ENCODE peak calls at places on chromosomes 5 and 9, in five cellular contexts. L, C, G, P and W are unnamed samples.

GRCh38 chr9:26502311-26502710 is 390.3 kb downstream of the CAAP1 start:
- DNase-seq in L (no peak), C (no peak), G (no peak), P (no peak), W (no peak)

GRCh38 chr9:123432331-123433236 is 76.6 kb downstream of the CRB2 start:
- DNase-seq in L (peak), C (no peak), G (no peak), P (no peak), W (peak)

GRCh38 chr5:176629853-176630680 is at the start of the genes EIF4E1B and SNCB:
- DNase-seq in L (no peak), C (no peak), G (peak), P (no peak), W (no peak)

GRCh38 chr9:126164796-126165525 is 161.7 kb upstream of the MVB12B start:
- DNase-seq in L (peak), C (no peak), G (no peak), P (peak), W (peak)

GRCh38 chr5:10283927-10284635 is 23.6 kb downstream of the CMBL start:
- DNase-seq in L (peak), C (peak), G (peak), P (peak), W (peak)

GRCh38 chr9:15416880-15417279 is 5.8 kb upstream of the SNAPC3 start:
- DNase-seq in L (peak), C (peak), G (peak), P (no peak), W (no peak)

GRCh38 chr5:15929616-15930303 is 249.8 kb downstream of the MARCHF11 start:
- DNase-seq in L (no peak), C (peak), G (no peak), P (no peak), W (no peak)

GRCh38 chr9:5644522-5644921 is 15.6 kb downstream of the RIC1 start:
- DNase-seq in L (no peak), C (peak), G (no peak), P (no peak), W (no peak)

GRCh38 chr5:91366571-91366970 is 16.5 kb downstream of the ARRDC3 start:
- DNase-seq in L (no peak), C (no peak), G (no peak), P (no peak), W (no peak)

GRCh38 chr9:137188086-137188489 is 272 bp downstream of the ANAPC2 start:
- DNase-seq in L (no peak), C (no peak), G (no peak), P (no peak), W (no peak)

GRCh38 chr9:133340916-133341315 is 4.9 kb upstream of the SURF6 start:
- DNase-seq in L (no peak), C (no peak), G (no peak), P (no peak), W (no peak)

GRCh38 chr9:135343733-135344522 is 135.7 kb upstream of the PPP1R26 start:
- DNase-seq in L (peak), C (peak), G (peak), P (peak), W (peak)

GRCh38 chr5:149317281-149318048 is 27.8 kb upstream of the GRPEL2 start:
- DNase-seq in L (peak), C (peak), G (peak), P (no peak), W (no peak)

GRCh38 chr5:75588666-75589065 is 22.6 kb upstream of the ANKDD1B start:
- DNase-seq in L (no peak), C (no peak), G (no peak), P (no peak), W (no peak)

GRCh38 chr5:7010578-7010977 is 297.3 kb downstream of the TENT4A start:
- DNase-seq in L (no peak), C (no peak), G (no peak), P (no peak), W (no peak)

GRCh38 chr5:22372376-22372775 is 480.8 kb downstream of the CDH12 start:
- DNase-seq in L (no peak), C (peak), G (no peak), P (no peak), W (no peak)

GRCh38 chr9:108434502-108434901 is 421.3 kb downstream of the ACTL7B start:
- DNase-seq in L (no peak), C (peak), G (no peak), P (no peak), W (no peak)

GRCh38 chr9:124818431-124819281 is 34.6 kb upstream of the WDR38 start:
- DNase-seq in L (no peak), C (peak), G (peak), P (no peak), W (no peak)

GRCh38 chr9:102778756-102779155 is 216.4 kb upstream of the CYLC2 start:
- DNase-seq in L (no peak), C (no peak), G (no peak), P (no peak), W (no peak)

GRCh38 chr5:178455480-178455835 is 134.7 kb downstream of the COL23A1 start:
- DNase-seq in L (no peak), C (no peak), G (no peak), P (no peak), W (no peak)

GRCh38 chr9:79020266-79020665 is 551.5 kb upstream of the TLE4 start:
- DNase-seq in L (no peak), C (no peak), G (no peak), P (no peak), W (no peak)

GRCh38 chr9:18189876-18190670 is 283.9 kb upstream of the ADAMTSL1 start:
- DNase-seq in L (no peak), C (peak), G (no peak), P (no peak), W (no peak)

GRCh38 chr9:126459965-126460843 is 133.6 kb downstream of the MVB12B start:
- DNase-seq in L (peak), C (peak), G (no peak), P (no peak), W (no peak)

GRCh38 chr5:7856855-7857254 is 5.9 kb upstream of the CFAP90 start:
- DNase-seq in L (no peak), C (peak), G (peak), P (no peak), W (no peak)

GRCh38 chr9:10366171-10366779 is 246.5 kb downstream of the PTPRD start:
- DNase-seq in L (no peak), C (peak), G (no peak), P (peak), W (no peak)

GRCh38 chr5:101036778-101037177 is 133.7 kb upstream of the ST8SIA4 start:
- DNase-seq in L (no peak), C (no peak), G (no peak), P (no peak), W (no peak)

GRCh38 chr9:130448035-130448624 is 3.4 kb downstream of the ASS1 start:
- DNase-seq in L (no peak), C (peak), G (no peak), P (no peak), W (no peak)

GRCh38 chr5:82356808-82357671 is 78.9 kb upstream of the RPS23 start:
- DNase-seq in L (peak), C (peak), G (peak), P (peak), W (peak)

GRCh38 chr9:123637596-123637939 is 281.6 kb downstream of the CRB2 start:
- DNase-seq in L (no peak), C (peak), G (no peak), P (no peak), W (no peak)

GRCh38 chr5:111741270-111741669 is 15.7 kb downstream of the NREP start:
- DNase-seq in L (no peak), C (peak), G (no peak), P (no peak), W (no peak)

GRCh38 chr5:84378420-84378819 is 6.3 kb downstream of the EDIL3 start:
- DNase-seq in L (no peak), C (peak), G (no peak), P (no peak), W (no peak)

GRCh38 chr5:175569701-175570100 is 88.2 kb upstream of the HRH2 start:
- DNase-seq in L (no peak), C (no peak), G (no peak), P (no peak), W (no peak)

GRCh38 chr5:178576591-178577351 is 13.4 kb downstream of the COL23A1 start:
- DNase-seq in L (no peak), C (no peak), G (no peak), P (no peak), W (peak)

GRCh38 chr5:36090033-36090432 is 23.4 kb upstream of the UGT3A2 start:
- DNase-seq in L (no peak), C (peak), G (no peak), P (no peak), W (no peak)

GRCh38 chr9:130989891-130990290 is 19.1 kb upstream of the LAMC3 start:
- DNase-seq in L (no peak), C (no peak), G (peak), P (no peak), W (no peak)

GRCh38 chr9:100933656-100934055 is 94.9 kb upstream of the PLPPR1 start:
- DNase-seq in L (no peak), C (no peak), G (no peak), P (no peak), W (no peak)

GRCh38 chr5:170745481-170746061 is 38.0 kb upstream of the GABRP start:
- DNase-seq in L (peak), C (peak), G (no peak), P (peak), W (no peak)

GRCh38 chr5:65037845-65038815 is 269.4 kb downstream of the CWC27 start:
- DNase-seq in L (no peak), C (no peak), G (peak), P (no peak), W (no peak)

DNA sequence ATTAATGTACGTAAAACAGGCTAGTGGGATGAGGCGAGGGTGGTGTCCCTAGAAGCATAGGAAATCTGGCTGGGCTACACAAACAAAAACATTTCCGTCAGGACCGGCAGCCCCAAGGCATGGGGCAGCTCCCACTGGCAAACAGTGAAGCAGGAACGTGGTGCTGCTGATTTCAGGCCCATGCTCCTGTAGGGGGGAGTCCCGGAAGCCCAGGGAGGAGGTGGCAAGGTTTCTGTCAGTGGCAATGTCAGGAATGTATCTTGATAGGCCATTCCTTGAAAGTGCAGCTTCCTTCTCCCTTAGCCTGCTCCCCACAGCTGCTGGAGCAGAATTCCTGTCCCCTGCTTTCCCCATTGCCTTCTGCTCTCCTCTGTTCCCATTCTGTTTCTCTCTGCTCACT is 42.4 kb downstream of the MRRF start:
- DNase-seq in L (no peak), C (no peak), G (no peak), P (no peak), W (no peak)
- TF ChIP-seq POLR2A in L (no peak), C (no peak), G (no peak), P (no peak), W (no peak)

GRCh38 chr5:41213340-41213739 is at the start of gene C6:
- DNase-seq in L (no peak), C (no peak), G (no peak), P (no peak), W (no peak)
- TF ChIP-seq POLR2A in L (no peak), C (no peak), G (no peak), P (no peak), W (no peak)

GRCh38 chr9:120787906-120788305 is 5.3 kb downstream of the FBXW2 start:
- DNase-seq in L (no peak), C (no peak), G (no peak), P (no peak), W (no peak)

GRCh38 chr9:120791161-120791560 is 2.1 kb downstream of the FBXW2 start:
- DNase-seq in L (no peak), C (no peak), G (no peak), P (no peak), W (no peak)

DNA sequence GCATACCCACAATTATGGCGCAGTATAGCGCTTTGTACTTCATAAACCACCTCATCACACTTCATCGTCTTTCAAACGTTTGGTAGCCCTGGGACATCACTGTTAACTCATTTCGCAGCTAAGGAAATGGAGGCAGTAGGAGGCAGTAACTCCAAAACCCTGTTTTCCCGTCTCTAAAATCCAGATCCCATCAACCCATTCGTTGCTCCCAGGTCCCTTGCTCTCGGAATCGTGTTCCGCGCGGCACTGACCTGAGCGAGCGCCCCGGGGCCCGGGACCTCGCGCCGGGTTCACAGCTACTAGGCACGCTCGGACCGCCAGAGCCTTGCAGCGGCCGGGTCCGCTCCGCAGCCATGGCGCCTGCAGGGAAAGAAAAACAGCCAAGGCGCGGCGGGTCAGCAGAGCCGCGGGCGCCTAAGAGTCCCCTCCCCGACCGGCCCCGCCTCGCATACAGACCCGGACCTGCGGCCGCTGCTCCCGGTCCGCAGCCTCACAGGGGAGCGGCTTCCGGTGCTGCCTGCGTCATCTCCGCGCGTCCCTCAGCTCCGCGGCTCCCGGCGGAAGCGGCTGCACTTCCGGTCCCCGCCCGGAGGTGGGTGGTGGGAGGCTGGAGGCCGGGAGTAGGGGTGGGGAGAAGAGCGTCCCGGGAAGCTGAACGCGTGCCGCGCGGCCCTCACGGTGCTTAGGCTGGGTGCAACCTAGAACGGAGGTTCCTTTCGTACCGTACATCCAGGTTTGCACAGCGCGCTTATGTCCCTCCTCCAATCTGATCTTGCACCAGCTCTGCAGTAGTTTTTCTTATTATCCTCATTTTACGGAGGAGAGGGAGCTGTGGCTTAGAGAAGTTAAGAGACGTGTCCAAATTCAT is at the start of gene FBXW2:
- DNase-seq in L (peak), C (peak), G (peak), P (peak), W (peak)
- TF ChIP-seq POLR2A in L (no peak), C (peak), G (peak), P (peak), W (no peak)

GRCh38 chr5:73448451-73449136 is at the start of gene FOXD1:
- DNase-seq in L (peak), C (peak), G (peak), P (peak), W (peak)
- TF ChIP-seq POLR2A in L (no peak), C (peak), G (no peak), P (no peak), W (no peak)

DNA sequence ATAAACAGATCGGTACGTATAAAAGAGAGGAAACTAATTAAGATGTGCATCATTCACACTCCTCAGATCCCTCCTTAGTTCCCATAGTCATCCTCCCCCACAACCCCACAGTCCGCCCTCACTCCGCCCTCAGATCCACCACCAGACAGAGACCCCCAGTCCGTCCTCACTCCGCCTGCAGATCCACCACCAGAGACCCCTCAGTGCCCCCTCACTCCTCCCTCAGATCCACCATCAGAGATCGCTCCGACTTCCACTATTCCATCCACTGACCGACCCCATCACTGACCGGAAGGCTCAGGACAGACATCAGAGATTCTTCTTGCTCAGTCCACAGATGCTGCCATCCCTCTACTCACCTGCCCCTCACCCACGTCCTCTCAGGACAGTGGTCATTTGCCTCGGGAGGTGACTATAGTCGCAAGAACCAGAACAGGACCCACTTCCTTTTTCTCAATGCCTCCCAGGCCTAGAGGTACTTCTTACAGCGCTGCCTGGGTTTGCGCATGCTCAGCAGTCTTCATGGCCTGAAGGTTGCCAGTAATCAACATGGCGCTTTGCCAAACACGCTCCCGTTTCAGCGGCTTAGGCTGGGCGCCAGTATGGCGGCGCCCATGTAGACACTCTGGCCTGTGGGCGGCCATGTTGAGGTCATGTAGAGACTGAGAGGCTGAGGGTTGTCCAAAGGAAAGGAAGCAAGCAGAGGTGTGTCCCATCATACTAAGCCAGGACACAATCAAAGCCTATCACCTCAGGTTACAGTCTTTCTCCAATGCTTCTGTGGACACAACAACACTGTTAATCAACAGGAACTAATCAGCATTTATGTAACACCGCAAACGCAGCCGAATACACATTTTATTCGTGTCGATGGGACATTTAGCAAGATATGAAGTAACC is at the start of gene ZNF484:
- DNase-seq in L (peak), C (peak), G (peak), P (peak), W (peak)
- TF ChIP-seq POLR2A in L (no peak), C (peak), G (peak), P (no peak), W (no peak)

GRCh38 chr9:121818016-121818661 is 166.7 kb downstream of the DAB2IP start:
- DNase-seq in L (no peak), C (no peak), G (no peak), P (no peak), W (no peak)

GRCh38 chr9:121817476-121817875 is 166.0 kb downstream of the DAB2IP start:
- DNase-seq in L (no peak), C (no peak), G (no peak), P (no peak), W (peak)

GRCh38 chr9:121819511-121820231 is 168.2 kb downstream of the DAB2IP start:
- DNase-seq in L (no peak), C (peak), G (no peak), P (no peak), W (peak)

GRCh38 chr9:121820286-121821005 is 169.0 kb downstream of the DAB2IP start:
- DNase-seq in L (no peak), C (no peak), G (no peak), P (no peak), W (no peak)

GRCh38 chr9:121818841-121819430 is 167.5 kb downstream of the DAB2IP start:
- DNase-seq in L (no peak), C (no peak), G (no peak), P (no peak), W (peak)
- TF ChIP-seq POLR2A in L (no peak), C (no peak), G (no peak), P (no peak), W (no peak)